ENCODE peak calls at places on chromosomes 7 and 10, in six cellular contexts. W is GM06990, Q is Panc1, A is sigmoid colon, R is AG10803, E is DND-41. X is an unnamed sample.

GRCh38 chr10:5609952-5610616 is 56.3 kb downstream of the ASB13 start:
- DNase-seq in A (no peak), Q (no peak), W (no peak), E (no peak), R (no peak), X (no peak)

GRCh38 chr7:132500727-132501410 is 75.4 kb downstream of the PLXNA4 start:
- DNase-seq in W (no peak), R (peak; percentile 76), A (peak; percentile 80), Q (no peak), E (no peak), X (peak; percentile 1)

GRCh38 chr10:33216661-33217427 is 117.6 kb downstream of the NRP1 start:
- DNase-seq in E (no peak), W (no peak), R (peak; percentile 86), Q (peak; percentile 50), A (no peak), X (no peak)

GRCh38 chr10:8584666-8585065 is 530.2 kb downstream of the GATA3 start:
- DNase-seq in R (no peak), Q (no peak), A (no peak), E (no peak), W (no peak), X (no peak)

GRCh38 chr10:112614072-112614471 is 167.1 kb downstream of the VTI1A start:
- DNase-seq in R (no peak), W (no peak), Q (no peak), A (no peak), E (no peak), X (no peak)

GRCh38 chr7:135650831-135651573 is 11.3 kb upstream of the STMP1 start:
- DNase-seq in A (no peak), W (no peak), R (peak; percentile 83), E (no peak), Q (no peak), X (no peak)

GRCh38 chr10:33772370-33773331 is 438.2 kb upstream of the NRP1 start:
- DNase-seq in Q (no peak), W (no peak), A (no peak), R (peak; percentile 3), E (no peak), X (no peak)

GRCh38 chr7:50182734-50183133 is 89.7 kb upstream of the ZPBP start:
- DNase-seq in Q (no peak), A (no peak), R (no peak), E (no peak), W (no peak), X (no peak)

GRCh38 chr7:147861058-147861716 is 729.4 kb upstream of the C7orf33 start:
- DNase-seq in W (no peak), A (no peak), E (no peak), Q (no peak), R (peak; percentile 78), X (no peak)

GRCh38 chr10:110808123-110808522 is 63.6 kb upstream of the PDCD4 start:
- DNase-seq in Q (no peak), E (no peak), R (no peak), A (no peak), W (no peak), X (no peak)

GRCh38 chr7:12770227-12770975 is 83.0 kb downstream of the ARL4A start:
- DNase-seq in A (no peak), E (no peak), W (no peak), Q (no peak), R (peak; percentile 22), X (no peak)

GRCh38 chr7:47371733-47372368 is 210.1 kb downstream of the TNS3 start:
- DNase-seq in E (no peak), R (no peak), Q (no peak), W (no peak), A (peak; percentile 88), X (peak; percentile 29)

GRCh38 chr10:105837951-105838350 is 1196.9 kb downstream of the SORCS3 start:
- DNase-seq in E (no peak), Q (no peak), W (peak; percentile 4), A (no peak), R (no peak), X (peak; percentile 7)

GRCh38 chr10:49187950-49188761 is at the start of gene TMEM273:
- DNase-seq in W (no peak), Q (no peak), E (peak; percentile 70), R (no peak), A (peak; percentile 85), X (peak; percentile 70)
- TF ChIP-seq CTCF in W (no peak), Q (no peak), E (no peak), R (no peak), A (no peak), X (no peak)

GRCh38 chr7:1403844-1404404 is 55.3 kb downstream of the MICALL2 start:
- DNase-seq in R (peak; percentile 19), A (no peak), W (no peak), Q (no peak), E (no peak), X (no peak)
- H3K4me3 ChIP-seq in R (no peak overlapping the region), A (no peak overlapping the region), W (no peak overlapping the region), Q (peak overlapping the region; percentile 40), E (no peak overlapping the region), X (no peak overlapping the region)

GRCh38 chr7:7745966-7746365 is 27.6 kb upstream of the RPA3 start:
- DNase-seq in A (no peak), W (no peak), Q (no peak), R (no peak), E (no peak), X (no peak)
- TF ChIP-seq CTCF in A (no peak), W (no peak), Q (no peak), R (no peak), E (no peak), X (no peak)

GRCh38 chr7:8305104-8305503 is 43.1 kb upstream of the ICA1 start:
- DNase-seq in R (no peak), W (no peak), E (no peak), Q (no peak), A (no peak), X (no peak)

GRCh38 chr7:8305625-8306388 is 43.8 kb upstream of the ICA1 start:
- DNase-seq in E (no peak), A (no peak), Q (no peak), R (no peak), W (no peak), X (no peak)

GRCh38 chr7:8303904-8304528 is 42.0 kb upstream of the ICA1 start:
- DNase-seq in R (no peak), Q (peak; percentile 33), A (no peak), W (no peak), E (no peak), X (no peak)
- H3K4me3 ChIP-seq in R (no peak overlapping the region), Q (peak overlapping the region; percentile 41), A (no peak overlapping the region), W (no peak overlapping the region), E (no peak overlapping the region), X (no peak overlapping the region)

GRCh38 chr10:69382382-69383117 is 34.2 kb downstream of the TACR2 start:
- DNase-seq in A (no peak), Q (no peak), W (no peak), R (peak; percentile 85), E (no peak), X (peak; percentile 63)

GRCh38 chr10:69379800-69380199 is 36.9 kb downstream of the TACR2 start:
- DNase-seq in W (no peak), A (no peak), E (no peak), Q (no peak), R (no peak), X (no peak)

GRCh38 chr10:69384320-69384719 is 32.4 kb downstream of the TACR2 start:
- DNase-seq in A (no peak), W (no peak), Q (no peak), E (no peak), R (no peak), X (no peak)

GRCh38 chr10:69385454-69386350 is 31.0 kb downstream of the TACR2 start:
- DNase-seq in Q (no peak), A (no peak), E (no peak), W (no peak), R (no peak), X (no peak)

DNA sequence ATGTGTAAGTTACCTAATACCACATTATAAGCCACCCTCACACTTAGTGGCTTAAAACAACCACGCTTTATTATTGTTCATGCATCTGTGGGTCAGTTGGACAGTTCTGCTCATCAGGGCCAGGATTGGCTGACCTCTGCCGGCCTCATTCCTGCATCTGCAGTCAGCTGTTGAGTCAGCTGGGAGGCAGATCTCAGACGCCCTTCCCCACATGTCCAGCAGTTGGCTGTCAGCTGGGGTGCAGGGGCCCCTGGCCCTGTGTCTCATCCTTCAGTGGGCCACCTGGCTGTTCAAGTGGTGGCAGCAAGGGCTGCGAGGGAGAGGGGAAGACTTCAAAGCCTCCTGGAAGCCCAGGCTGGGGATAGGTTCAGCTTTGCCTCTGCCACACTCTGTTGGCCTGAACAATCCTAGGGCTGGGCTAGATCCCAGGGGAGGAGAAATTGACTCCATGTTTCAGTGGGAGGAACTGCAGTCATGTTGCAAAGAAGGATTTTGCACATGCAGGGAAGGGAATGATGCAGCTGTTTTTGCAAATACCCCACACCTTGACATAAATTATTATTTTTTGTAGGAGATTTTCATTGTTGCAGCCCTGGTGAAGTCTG is 33.1 kb downstream of the TACR2 start:
- DNase-seq in W (no peak), A (no peak), Q (no peak), R (peak; percentile 74), E (no peak), X (no peak)
- TF ChIP-seq CTCF in W (no peak), A (no peak), Q (no peak), R (peak; percentile 44), E (no peak), X (peak; percentile 15)

DNA sequence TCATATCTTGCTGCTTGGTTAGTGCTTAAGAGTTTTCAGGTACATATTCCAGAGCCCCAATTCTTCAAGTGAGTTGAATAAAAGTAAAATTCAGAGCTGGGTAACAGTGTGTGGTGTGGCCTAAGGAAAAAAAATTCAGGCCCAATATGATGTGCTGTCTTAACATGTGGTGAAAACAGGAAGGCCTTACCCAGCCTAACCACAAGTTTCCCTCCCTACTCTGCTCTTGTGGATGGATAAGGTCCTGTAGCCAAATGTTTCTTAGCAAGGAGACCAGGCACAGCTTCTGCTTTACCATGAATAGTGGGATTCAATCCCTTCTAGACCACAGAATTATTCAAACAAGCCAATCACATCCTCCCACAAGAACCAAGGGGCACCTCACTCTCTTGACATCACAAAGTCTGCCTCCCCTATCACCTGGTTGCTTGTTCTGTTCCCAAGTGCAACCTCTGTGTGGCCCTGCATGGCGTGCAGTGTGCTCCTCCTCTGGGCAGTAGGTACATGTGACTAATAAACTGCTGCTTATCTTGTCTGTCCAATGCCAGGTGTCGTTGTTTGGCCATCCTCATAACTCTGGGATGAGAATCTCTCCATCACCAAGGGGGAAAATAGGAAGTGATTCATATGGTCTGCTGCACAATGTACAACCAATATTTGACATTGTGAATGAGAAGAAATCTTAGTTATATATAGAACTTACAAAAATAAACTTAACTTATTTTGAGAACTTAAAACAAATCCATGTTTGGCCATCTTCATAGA is 135.4 kb downstream of the INHBA start:
- DNase-seq in E (no peak), R (peak; percentile 31), Q (no peak), W (no peak), A (no peak), X (no peak)
- H3K4me3 ChIP-seq in E (no peak overlapping the region), R (no peak overlapping the region), Q (no peak overlapping the region), W (no peak overlapping the region), A (no peak overlapping the region), X (no peak overlapping the region)